ENCODE peak calls at places on chromosomes 3 and 15, in ten cellular contexts. C is B cell, A is retinal pigment epithelial cell, M is lung, J is endodermal cell, P is epithelial cell of esophagus, Y is mesothelial cell of epicardium, R is AG04450, K is uterus, Q is body of pancreas. L is an unnamed sample.

GRCh38 chr3:13879946-13880810 is at the start of gene WNT7A:
- DNase-seq in R (no peak), Q (peak), K (peak), C (peak), A (no peak), P (peak), Y (no peak), J (peak), M (no peak), L (no peak)

GRCh38 chr3:156211583-156211982 is 91.2 kb downstream of the KCNAB1 start:
- DNase-seq in Q (no peak), J (no peak), P (peak), Y (no peak), M (no peak), C (no peak), A (no peak), K (no peak), R (no peak), L (no peak)

GRCh38 chr3:58535531-58536500 is 1.2 kb downstream of the ACOX2 start:
- DNase-seq in Q (peak), P (no peak), R (no peak), M (no peak), A (no peak), C (no peak), J (peak), K (peak), Y (no peak), L (no peak)

GRCh38 chr3:127065561-127066270 is 82.8 kb downstream of the PLXNA1 start:
- DNase-seq in Q (no peak), P (no peak), R (no peak), J (no peak), K (no peak), Y (no peak), A (no peak), M (no peak), C (no peak), L (no peak)

GRCh38 chr15:69604050-69604378 is 151.4 kb downstream of the RPLP1 start:
- DNase-seq in Q (peak), C (no peak), K (no peak), P (peak), Y (no peak), J (peak), M (no peak), A (no peak), R (no peak), L (no peak)

GRCh38 chr3:40593351-40593750 is 68.6 kb downstream of the ZNF621 start:
- DNase-seq in Y (no peak), J (no peak), A (no peak), P (no peak), R (no peak), M (no peak), C (no peak), K (no peak), Q (no peak), L (no peak)

GRCh38 chr3:41581700-41582099 is 380.2 kb downstream of the ULK4 start:
- DNase-seq in Y (no peak), M (no peak), R (no peak), A (no peak), Q (no peak), C (peak), K (no peak), J (no peak), P (no peak), L (no peak)

GRCh38 chr3:132117642-132118041 is 82.8 kb upstream of the CPNE4 start:
- DNase-seq in R (no peak), J (no peak), K (no peak), P (peak), Q (no peak), Y (no peak), A (no peak), M (no peak), C (no peak), L (no peak)

GRCh38 chr15:65377105-65377975 is 462 bp downstream of the IGDCC3 start:
- DNase-seq in Y (peak), A (no peak), R (no peak), K (no peak), C (peak), M (no peak), Q (no peak), J (peak), P (peak), L (no peak)

GRCh38 chr3:44455318-44455717 is 22.2 kb downstream of the ZNF445 start:
- DNase-seq in Y (no peak), M (no peak), Q (no peak), C (no peak), A (no peak), R (no peak), J (no peak), K (no peak), P (no peak), L (no peak)

GRCh38 chr3:41274944-41275668 is 75.8 kb downstream of the CTNNB1 start:
- DNase-seq in J (no peak), A (no peak), P (peak), K (no peak), Y (no peak), R (no peak), M (no peak), C (no peak), Q (no peak), L (peak)

GRCh38 chr3:184339016-184339415 is 1.6 kb downstream of the FAM131A start:
- DNase-seq in R (no peak), Q (no peak), A (no peak), C (no peak), P (peak), M (no peak), K (no peak), Y (no peak), J (no peak), L (no peak)

GRCh38 chr3:53196575-53197407 is 35.8 kb downstream of the PRKCD start:
- DNase-seq in J (peak), C (peak), M (no peak), P (peak), Y (no peak), A (no peak), K (no peak), Q (no peak), R (no peak), L (no peak)

GRCh38 chr3:13080591-13080990 is 7.4 kb upstream of the IQSEC1 start:
- DNase-seq in C (no peak), M (no peak), K (no peak), Q (no peak), P (peak), Y (no peak), A (no peak), J (no peak), R (no peak), L (no peak)

GRCh38 chr3:197371521-197372075 is 73.2 kb upstream of the DLG1 start:
- DNase-seq in K (no peak), J (no peak), M (no peak), A (no peak), Q (no peak), Y (no peak), R (no peak), P (no peak), C (no peak), L (no peak)

GRCh38 chr3:57758686-57759085 is 2.6 kb downstream of the SLMAP start:
- DNase-seq in R (no peak), Y (no peak), K (no peak), A (no peak), Q (no peak), J (no peak), P (no peak), C (no peak), M (no peak), L (no peak)

GRCh38 chr15:88243895-88244787 is 12.4 kb downstream of the NTRK3 start:
- DNase-seq in Y (no peak), P (peak), K (no peak), J (peak), Q (no peak), A (no peak), M (no peak), C (peak), R (no peak), L (no peak)

GRCh38 chr3:118239253-118239652 is 795.4 kb downstream of the IGSF11 start:
- DNase-seq in Q (no peak), Y (no peak), C (no peak), R (no peak), P (no peak), A (no peak), M (no peak), K (no peak), J (no peak), L (no peak)

GRCh38 chr3:71504250-71505036 is 79.1 kb downstream of the FOXP1 start:
- DNase-seq in Q (no peak), C (no peak), R (peak), K (no peak), J (no peak), P (peak), A (peak), Y (no peak), M (no peak), L (no peak)

GRCh38 chr3:59425942-59426341 is 376.1 kb upstream of the CFAP20DC start:
- DNase-seq in C (peak), A (no peak), P (peak), J (no peak), Q (no peak), Y (no peak), M (no peak), R (no peak), K (no peak), L (no peak)

GRCh38 chr3:122660575-122660974 is 20.1 kb upstream of the PARP14 start:
- DNase-seq in A (no peak), M (no peak), J (peak), P (peak), K (no peak), C (no peak), R (no peak), Y (no peak), Q (peak), L (no peak)

GRCh38 chr3:58151637-58152036 is 59.1 kb downstream of the DNASE1L3 start:
- DNase-seq in C (no peak), R (no peak), K (no peak), P (no peak), M (no peak), A (no peak), Y (no peak), J (no peak), Q (no peak), L (no peak)

GRCh38 chr15:101170568-101171350 is 81.1 kb downstream of the CHSY1 start:
- DNase-seq in M (no peak), K (peak), Q (no peak), A (no peak), Y (no peak), R (no peak), P (peak), J (no peak), C (no peak), L (no peak)

GRCh38 chr3:177753498-177754155 is 556.3 kb upstream of the TBL1XR1 start:
- DNase-seq in Q (no peak), P (peak), M (peak), A (no peak), J (no peak), K (peak), C (no peak), Y (no peak), R (no peak), L (no peak)

GRCh38 chr3:171936231-171936841 is 93.2 kb downstream of the TMEM212 start:
- DNase-seq in J (no peak), Q (no peak), A (no peak), C (no peak), K (no peak), Y (no peak), R (no peak), P (peak), M (peak), L (peak)

GRCh38 chr3:60949146-60949545 is 302.1 kb downstream of the FHIT start:
- DNase-seq in Y (no peak), J (no peak), M (no peak), K (no peak), R (no peak), Q (no peak), A (no peak), P (no peak), C (no peak), L (no peak)

GRCh38 chr15:29278436-29279099 is 8.9 kb upstream of the NSMCE3 start:
- DNase-seq in J (no peak), M (no peak), Y (no peak), R (peak), Q (no peak), P (peak), K (no peak), A (peak), C (no peak), L (no peak)

GRCh38 chr3:908839-909238 is 184.0 kb upstream of the CNTN6 start:
- DNase-seq in P (peak), M (no peak), K (no peak), Q (no peak), C (no peak), J (peak), R (no peak), A (no peak), Y (no peak), L (no peak)

GRCh38 chr3:38646630-38647029 is 2.9 kb downstream of the SCN5A start:
- DNase-seq in P (peak), Q (no peak), K (no peak), M (no peak), A (no peak), R (no peak), J (peak), C (peak), Y (no peak), L (no peak)

GRCh38 chr3:43650345-43650744 is 28.5 kb upstream of the ANO10 start:
- DNase-seq in P (no peak), J (no peak), A (no peak), Q (no peak), R (no peak), Y (no peak), C (no peak), K (no peak), M (no peak), L (no peak)

GRCh38 chr3:168933614-168934013 is 729.9 kb downstream of the MECOM start:
- DNase-seq in C (no peak), K (no peak), R (no peak), J (no peak), Q (no peak), P (peak), M (no peak), A (no peak), Y (no peak), L (no peak)

GRCh38 chr3:108863799-108864135 is 41.2 kb downstream of the TRAT1 start:
- DNase-seq in C (no peak), M (no peak), P (no peak), K (no peak), R (no peak), Y (no peak), J (peak), A (no peak), Q (no peak), L (no peak)

DNA sequence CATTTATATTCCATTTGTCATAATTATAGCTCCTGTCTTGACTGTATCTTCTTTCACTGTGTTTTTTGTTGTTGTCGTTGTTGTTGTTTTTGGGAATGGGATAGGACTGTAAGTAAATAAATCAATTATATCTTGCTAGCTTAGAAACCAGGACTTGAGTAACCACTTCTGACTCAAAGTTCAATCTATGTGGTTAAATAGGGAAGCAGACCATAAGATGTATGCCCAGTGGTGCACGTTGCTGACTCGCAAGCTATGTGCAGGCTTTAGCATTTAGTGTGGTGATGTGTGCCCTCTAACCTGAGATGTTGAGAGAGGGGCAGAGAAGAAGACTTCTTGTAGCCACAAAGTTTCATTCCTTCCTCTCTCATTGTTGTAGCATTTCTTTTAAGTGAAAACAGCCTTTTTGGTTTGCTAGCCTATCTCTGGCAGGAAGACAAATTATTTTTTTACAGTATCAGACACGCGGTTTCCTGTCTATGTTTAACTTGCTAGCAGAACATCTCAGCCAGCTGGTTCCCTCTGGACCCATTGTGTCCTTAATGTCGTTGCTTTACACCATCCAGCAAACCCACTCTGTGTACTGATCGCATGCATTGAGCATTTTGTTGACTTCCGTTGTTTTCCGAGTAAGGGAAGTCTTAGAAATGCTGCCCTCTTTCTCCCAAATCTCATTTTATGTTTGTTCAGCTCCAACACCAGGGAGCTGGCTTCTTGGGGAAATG is 52.1 kb downstream of the TGFBR2 start:
- DNase-seq in M (no peak), J (no peak), A (no peak), P (peak), R (peak), Y (no peak), C (peak), K (no peak), Q (no peak), L (no peak)
- TF ChIP-seq CTCF in M (no peak), J (no peak), A (no peak), P (no peak), R (peak), Y (no peak), C (no peak), K (no peak), Q (no peak), L (no peak)

DNA sequence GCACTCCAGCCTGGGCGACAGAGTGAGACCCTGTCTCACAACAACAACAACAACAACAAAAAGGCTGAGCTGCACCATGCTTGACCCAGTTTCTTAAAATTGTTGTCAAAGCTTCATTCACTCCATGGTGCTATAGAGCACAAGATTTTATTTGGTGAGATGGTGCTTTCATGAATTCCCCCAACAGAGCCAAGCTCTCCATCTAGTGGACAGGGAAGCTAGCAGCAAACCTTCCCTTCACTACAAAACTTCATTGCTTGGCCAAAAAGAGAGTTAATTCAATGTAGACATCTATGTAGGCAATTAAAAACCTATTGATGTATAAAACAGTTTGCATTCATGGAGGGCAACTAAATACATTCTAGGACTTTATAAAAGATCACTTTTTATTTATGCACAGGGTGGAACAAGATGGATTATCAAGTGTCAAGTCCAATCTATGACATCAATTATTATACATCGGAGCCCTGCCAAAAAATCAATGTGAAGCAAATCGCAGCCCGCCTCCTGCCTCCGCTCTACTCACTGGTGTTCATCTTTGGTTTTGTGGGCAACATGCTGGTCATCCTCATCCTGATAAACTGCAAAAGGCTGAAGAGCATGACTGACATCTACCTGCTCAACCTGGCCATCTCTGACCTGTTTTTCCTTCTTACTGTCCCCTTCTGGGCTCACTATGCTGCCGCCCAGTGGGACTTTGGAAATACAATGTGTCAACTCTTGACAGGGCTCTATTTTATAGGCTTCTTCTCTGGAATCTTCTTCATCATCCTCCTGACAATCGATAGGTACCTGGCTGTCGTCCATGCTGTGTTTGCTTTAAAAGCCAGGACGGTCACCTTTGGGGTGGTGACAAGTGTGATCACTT is 2.0 kb downstream of the CCR5 start:
- DNase-seq in C (peak), A (no peak), Y (no peak), M (no peak), J (peak), Q (no peak), K (no peak), P (peak), R (no peak), L (no peak)
- TF ChIP-seq CTCF in C (peak), A (peak), Y (no peak), M (peak), J (peak), Q (no peak), K (peak), P (peak), R (peak), L (peak)

GRCh38 chr15:28274635-28275034 is 47.3 kb downstream of the HERC2 start:
- DNase-seq in K (no peak), J (no peak), Q (no peak), M (no peak), A (no peak), C (no peak), R (no peak), P (no peak), Y (no peak), L (no peak)

GRCh38 chr15:28274211-28274610 is 47.8 kb downstream of the HERC2 start:
- DNase-seq in Q (no peak), A (no peak), R (no peak), J (no peak), P (no peak), Y (no peak), K (no peak), C (no peak), M (no peak), L (no peak)

GRCh38 chr15:28272587-28272986 is 49.4 kb downstream of the HERC2 start:
- DNase-seq in A (no peak), M (no peak), Q (no peak), C (no peak), R (no peak), P (no peak), K (no peak), J (no peak), Y (no peak), L (no peak)

GRCh38 chr15:28271697-28272250 is 50.2 kb downstream of the HERC2 start:
- DNase-seq in M (no peak), P (no peak), C (no peak), R (no peak), K (no peak), Y (no peak), Q (no peak), J (no peak), A (no peak), L (no peak)

DNA sequence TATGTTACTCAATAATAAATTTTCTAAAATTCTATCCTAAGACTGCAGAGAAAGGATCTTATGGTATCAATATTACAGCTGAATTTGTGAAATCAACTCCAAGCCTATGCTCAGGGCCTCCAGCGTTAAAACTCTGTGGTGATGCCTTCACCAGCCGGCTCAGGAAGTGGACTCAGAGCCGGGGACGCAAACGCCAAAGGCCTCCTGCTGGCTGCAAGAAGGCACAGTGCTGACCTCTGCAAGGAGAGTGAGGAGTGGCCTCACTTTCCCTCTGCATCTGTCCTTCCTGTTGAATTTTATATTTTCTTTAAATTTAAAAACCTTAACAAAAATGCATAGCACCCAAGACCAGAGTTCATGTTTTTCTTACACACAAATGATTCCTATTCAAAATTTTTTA is 48.5 kb downstream of the HERC2 start:
- DNase-seq in R (no peak), Q (no peak), J (peak), Y (no peak), P (no peak), A (no peak), C (no peak), M (no peak), K (no peak), L (no peak)
- TF ChIP-seq CTCF in R (peak), Q (no peak), J (peak), Y (no peak), P (peak), A (peak), C (no peak), M (no peak), K (no peak), L (no peak)

DNA sequence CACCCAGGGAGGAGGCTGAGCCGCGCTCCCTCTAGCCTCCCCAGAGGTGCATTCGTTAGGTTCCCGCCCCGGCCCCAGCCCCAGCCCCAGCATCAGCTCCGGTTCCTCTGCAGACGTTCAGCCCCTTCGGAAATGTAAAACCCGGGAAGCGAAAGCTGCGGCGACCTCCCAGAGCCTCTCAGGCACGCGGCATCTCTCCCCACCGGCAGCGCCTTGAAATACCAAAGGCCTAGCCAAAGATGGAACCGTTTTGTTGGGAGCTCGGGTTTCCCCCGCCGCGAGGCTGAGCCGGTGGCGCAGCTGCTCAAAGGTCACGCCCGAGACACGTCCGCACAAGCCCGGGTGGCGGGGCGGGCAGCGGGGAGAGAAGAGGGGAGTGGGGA is 77.8 kb upstream of the HES1 start:
- DNase-seq in J (peak), C (peak), K (peak), M (peak), A (no peak), R (no peak), P (peak), Q (peak), Y (no peak), L (no peak)
- TF ChIP-seq CTCF in J (peak), C (no peak), K (no peak), M (no peak), A (no peak), R (no peak), P (no peak), Q (no peak), Y (no peak), L (no peak)